ENCODE peak calls at places on chromosome 16, in ten cellular contexts. V is hepatocyte, I is gastrocnemius medialis, X is ovary, G is neural progenitor cell, D is mammary epithelial cell, C is lung, F is left ventricle myocardium inferior, S is heart left ventricle, E is AG04450. N is an unnamed sample. For H3K27me3, the result is how much of the 10 kb centered on the place peaks cover.

GRCh38 chr16:68401871-68402747 is 46.2 kb downstream of the SMPD3 start:
- DNase-seq in V (no peak), I (no peak), X (no peak), G (no peak), D (peak), C (no peak), F (no peak), S (no peak), E (no peak), N (no peak)

GRCh38 chr16:64629622-64630021 is 492.2 kb downstream of the CDH11 start:
- DNase-seq in V (no peak), I (no peak), X (no peak), G (no peak), D (no peak), C (no peak), F (no peak), S (no peak), E (no peak), N (no peak)

GRCh38 chr16:10625595-10626357 is 45.4 kb upstream of the EMP2 start:
- DNase-seq in V (peak), I (no peak), X (no peak), G (no peak), D (peak), C (no peak), F (no peak), S (no peak), E (no peak), N (no peak)

GRCh38 chr16:12090162-12090552 is 113.6 kb downstream of the SNX29 start:
- DNase-seq in V (no peak), I (no peak), X (peak), G (peak), D (no peak), C (no peak), F (no peak), S (no peak), E (no peak), N (no peak)

GRCh38 chr16:528111-529011 is 849 bp downstream of the CAPN15 start:
- DNase-seq in V (peak), I (no peak), X (peak), G (peak), D (peak), C (peak), F (no peak), S (no peak), E (no peak), N (peak)

GRCh38 chr16:57446530-57447141 is 549 bp downstream of the CIAPIN1 start:
- DNase-seq in V (peak), I (peak), X (peak), G (no peak), D (peak), C (peak), F (peak), S (no peak), E (no peak), N (peak)

GRCh38 chr16:1439058-1439698 is 5.2 kb downstream of the CCDC154 start:
- DNase-seq in V (no peak), I (no peak), X (no peak), G (no peak), D (no peak), C (no peak), F (no peak), S (no peak), E (no peak), N (no peak)

GRCh38 chr16:16099320-16099719 is 124.0 kb downstream of the ABCC6 start:
- DNase-seq in V (no peak), I (no peak), X (no peak), G (no peak), D (no peak), C (no peak), F (no peak), S (no peak), E (no peak), N (no peak)

GRCh38 chr16:85631802-85632393 is 18.8 kb downstream of the GSE1 start:
- DNase-seq in V (no peak), I (no peak), X (no peak), G (no peak), D (no peak), C (no peak), F (no peak), S (no peak), E (no peak), N (peak)

GRCh38 chr16:20862162-20862960 is 37.8 kb downstream of the DCUN1D3 start:
- DNase-seq in V (no peak), I (no peak), X (no peak), G (no peak), D (no peak), C (no peak), F (no peak), S (no peak), E (no peak), N (no peak)
- TF ChIP-seq CTCF in V (no peak), I (no peak), X (no peak), G (no peak), D (no peak), C (no peak), F (no peak), S (no peak), E (no peak), N (no peak)

GRCh38 chr16:27692576-27692975 is 142.6 kb downstream of the KATNIP start:
- DNase-seq in V (no peak), I (no peak), X (no peak), G (no peak), D (no peak), C (no peak), F (no peak), S (no peak), E (no peak), N (no peak)
- H3K27me3 ChIP-seq in V (under half), I (under half), X (under half), G (under half), D (under half), C (under half), F (under half), S (under half), E (under half), N (under half)

DNA sequence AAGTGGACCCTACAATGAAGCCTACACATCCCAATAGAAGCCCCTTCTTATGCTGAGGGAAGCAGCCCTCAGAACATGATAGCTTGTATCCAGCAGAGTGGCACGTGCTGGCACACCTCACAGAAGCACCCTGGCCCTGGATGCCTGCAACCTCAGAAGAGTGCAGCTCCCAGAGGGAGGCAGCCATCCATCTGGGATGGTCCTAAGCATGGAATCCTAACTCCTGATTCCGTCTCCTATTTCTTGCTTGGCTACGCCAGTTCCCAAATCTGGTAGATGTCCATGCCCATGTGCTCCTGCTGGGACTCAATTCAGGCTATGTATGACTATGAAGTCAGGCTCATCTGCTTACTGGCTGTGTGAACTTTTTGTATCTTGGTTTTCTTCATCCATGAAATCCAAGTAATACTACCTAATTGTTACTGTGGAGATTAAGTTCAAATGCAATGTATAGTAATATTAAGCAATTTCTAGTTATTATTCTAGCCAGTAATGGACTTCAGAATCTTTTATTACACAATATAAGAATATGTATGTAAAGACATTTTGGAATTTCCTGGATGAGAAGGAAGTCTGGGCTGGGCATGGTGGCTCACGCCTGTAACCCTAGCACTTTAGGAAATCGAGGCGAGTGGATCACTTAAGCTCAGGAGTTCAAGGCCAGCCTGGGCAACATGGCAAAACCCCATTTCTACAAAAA is 32.4 kb downstream of the SIAH1 start:
- DNase-seq in V (no peak), I (peak), X (no peak), G (no peak), D (peak), C (no peak), F (no peak), S (no peak), E (no peak), N (no peak)
- TF ChIP-seq CTCF in V (no peak), I (no peak), X (no peak), G (no peak), D (no peak), C (no peak), F (no peak), S (no peak), E (no peak), N (no peak)

GRCh38 chr16:51637744-51638100 is 486.7 kb upstream of the SALL1 start:
- DNase-seq in V (no peak), I (no peak), X (no peak), G (peak), D (peak), C (no peak), F (no peak), S (no peak), E (no peak), N (no peak)

GRCh38 chr16:51636913-51637743 is 486.1 kb upstream of the SALL1 start:
- DNase-seq in V (no peak), I (no peak), X (no peak), G (peak), D (peak), C (no peak), F (no peak), S (no peak), E (no peak), N (no peak)

GRCh38 chr16:51640196-51640595 is 489.1 kb upstream of the SALL1 start:
- DNase-seq in V (no peak), I (no peak), X (no peak), G (no peak), D (no peak), C (no peak), F (no peak), S (no peak), E (no peak), N (no peak)

GRCh38 chr16:51641191-51641765 is 490.2 kb upstream of the SALL1 start:
- DNase-seq in V (no peak), I (no peak), X (no peak), G (no peak), D (no peak), C (no peak), F (no peak), S (no peak), E (no peak), N (no peak)

GRCh38 chr16:51638338-51639135 is 487.5 kb upstream of the SALL1 start:
- DNase-seq in V (no peak), I (no peak), X (no peak), G (no peak), D (peak), C (no peak), F (no peak), S (no peak), E (no peak), N (no peak)
- H3K27me3 ChIP-seq in V (under half), I (under half), X (under half), G (under half), D (under half), C (under half), F (under half), S (under half), E (under half), N (under half)

N was measured in thyroid gland.